ENCODE peak calls at places on chromosomes 6 and 20, in four cellular contexts. Y is MCF 10A, P is DND-41, W is HCT116. J is an unnamed sample.

GRCh38 chr20:56995635-56996075 is 270.8 kb downstream of the BMP7 start:
- DNase-seq in Y (peak; percentile 34), P (peak; percentile 29), W (peak; percentile 29), J (no peak)

GRCh38 chr6:41692735-41693134 is 42.7 kb downstream of the TFEB start:
- DNase-seq in P (no peak), Y (no peak), W (no peak), J (no peak)

GRCh38 chr20:57509665-57510237 is 15.2 kb downstream of the CTCFL start:
- DNase-seq in Y (peak; percentile 50), W (peak; percentile 16), P (no peak), J (no peak)

GRCh38 chr6:83185096-83185495 is 8.0 kb downstream of the PGM3 start:
- DNase-seq in Y (no peak), W (no peak), P (no peak), J (no peak)

GRCh38 chr6:95133578-95133977 is 443.8 kb upstream of the MANEA start:
- DNase-seq in Y (peak; percentile 22), P (no peak), W (peak; percentile 16), J (no peak)

GRCh38 chr20:63889241-63890200 is 5.4 kb upstream of the DNAJC5 start:
- DNase-seq in W (no peak), Y (peak; percentile 67), P (no peak), J (no peak)

GRCh38 chr20:59082077-59082740 is 39.6 kb upstream of the PRELID3B start:
- DNase-seq in W (peak; percentile 23), Y (no peak), P (no peak), J (peak; percentile 54)

GRCh38 chr20:39873286-39873685 is 815.8 kb downstream of the MAFB start:
- DNase-seq in W (no peak), Y (no peak), P (no peak), J (no peak)

GRCh38 chr6:53066059-53066406 is 829 bp downstream of the FBXO9 start:
- DNase-seq in Y (peak; percentile 35), P (peak; percentile 58), W (no peak), J (no peak)

DNA sequence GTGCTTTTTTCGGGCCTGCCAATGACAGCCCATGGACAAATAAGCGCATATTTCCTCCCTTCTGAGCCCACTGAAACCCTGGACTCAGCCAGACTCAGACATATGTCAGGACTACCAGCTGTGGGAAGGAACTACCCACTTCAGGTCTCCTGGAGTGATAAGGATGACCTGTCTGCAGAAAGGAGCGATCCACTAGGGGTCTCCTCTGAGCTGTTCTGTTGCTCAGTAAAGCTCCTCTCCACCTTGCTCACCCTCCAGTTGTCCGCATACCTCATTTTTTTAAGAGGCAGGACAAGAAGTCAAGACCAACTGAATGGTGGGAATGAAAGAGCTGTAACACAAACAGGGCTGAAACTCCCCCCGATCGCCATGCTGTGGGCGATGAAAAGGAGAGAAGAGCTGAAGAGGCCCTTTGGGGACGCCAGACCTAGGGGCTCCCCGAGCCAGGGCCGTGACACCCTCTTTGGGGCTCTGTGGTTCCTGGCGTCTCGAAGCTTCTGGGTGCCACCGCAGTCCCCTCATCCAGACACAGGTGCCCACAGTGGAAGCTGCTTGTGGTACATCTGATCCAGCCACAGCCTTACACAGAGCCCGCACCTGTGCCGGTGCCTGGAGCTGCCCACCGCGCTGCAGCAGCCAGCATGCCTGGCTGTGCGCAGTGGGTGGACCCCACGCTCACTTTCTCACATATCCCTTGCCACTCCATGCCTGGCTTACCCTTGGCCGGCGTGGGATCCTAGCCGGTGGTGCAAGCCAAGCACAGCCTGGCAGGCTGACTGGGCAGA is 68.8 kb downstream of the EYS start:
- DNase-seq in P (no peak), W (no peak), Y (peak; percentile 18), J (no peak)
- TF ChIP-seq CTCF in P (peak; percentile 15), W (no peak), Y (peak; percentile 28), J (no peak)

GRCh38 chr6:106085984-106086832 is at the start of gene PRDM1:
- DNase-seq in P (peak; percentile 92), Y (peak; percentile 93), W (peak; percentile 81), J (peak; percentile 75)
- TF ChIP-seq CTCF in P (peak; percentile 62), Y (no peak), W (peak; percentile 11), J (peak; percentile 56)

GRCh38 chr6:137799950-137800568 is 67.0 kb upstream of the TNFAIP3 start:
- DNase-seq in W (peak; percentile 54), P (peak; percentile 56), Y (peak; percentile 84), J (peak; percentile 47)
- TF ChIP-seq CTCF in W (peak; percentile 80), P (peak; percentile 63), Y (peak; percentile 56), J (peak; percentile 77)

DNA sequence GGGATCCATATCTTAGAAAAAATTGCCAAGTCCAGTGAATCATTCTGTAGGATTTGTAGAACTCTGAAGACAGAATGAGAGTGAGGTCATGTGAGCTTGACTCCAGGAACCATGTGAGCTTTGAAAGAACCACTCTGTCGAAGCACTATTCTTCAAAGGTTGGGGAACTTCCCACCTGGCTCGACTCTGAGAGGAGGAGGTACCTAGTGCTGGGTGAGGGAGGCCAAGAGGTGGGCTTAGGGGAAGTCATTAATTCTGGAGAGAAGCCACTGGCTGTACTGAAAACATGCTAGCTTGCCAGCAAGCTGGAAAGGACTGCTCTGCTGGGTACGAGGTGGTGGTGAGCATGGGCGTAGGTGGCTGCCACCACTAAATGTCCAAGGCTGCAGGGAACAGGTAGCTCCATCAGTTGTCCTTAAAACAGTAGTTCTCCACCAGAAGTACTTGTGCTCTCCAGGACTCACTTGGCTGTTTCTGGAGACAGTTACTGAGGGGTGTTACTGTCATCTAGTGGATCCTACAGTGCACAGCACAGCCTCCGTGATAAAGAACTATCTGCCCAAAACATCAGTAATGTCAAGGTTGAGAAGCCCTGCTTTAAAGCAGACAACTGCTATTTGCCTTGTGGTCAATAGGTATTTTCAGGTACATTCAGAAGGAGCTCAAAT is 34.7 kb upstream of the SYNJ2 start:
- DNase-seq in Y (peak; percentile 25), W (no peak), P (no peak), J (no peak)
- TF ChIP-seq CTCF in Y (no peak), W (peak; percentile 55), P (peak; percentile 76), J (peak; percentile 41)

DNA sequence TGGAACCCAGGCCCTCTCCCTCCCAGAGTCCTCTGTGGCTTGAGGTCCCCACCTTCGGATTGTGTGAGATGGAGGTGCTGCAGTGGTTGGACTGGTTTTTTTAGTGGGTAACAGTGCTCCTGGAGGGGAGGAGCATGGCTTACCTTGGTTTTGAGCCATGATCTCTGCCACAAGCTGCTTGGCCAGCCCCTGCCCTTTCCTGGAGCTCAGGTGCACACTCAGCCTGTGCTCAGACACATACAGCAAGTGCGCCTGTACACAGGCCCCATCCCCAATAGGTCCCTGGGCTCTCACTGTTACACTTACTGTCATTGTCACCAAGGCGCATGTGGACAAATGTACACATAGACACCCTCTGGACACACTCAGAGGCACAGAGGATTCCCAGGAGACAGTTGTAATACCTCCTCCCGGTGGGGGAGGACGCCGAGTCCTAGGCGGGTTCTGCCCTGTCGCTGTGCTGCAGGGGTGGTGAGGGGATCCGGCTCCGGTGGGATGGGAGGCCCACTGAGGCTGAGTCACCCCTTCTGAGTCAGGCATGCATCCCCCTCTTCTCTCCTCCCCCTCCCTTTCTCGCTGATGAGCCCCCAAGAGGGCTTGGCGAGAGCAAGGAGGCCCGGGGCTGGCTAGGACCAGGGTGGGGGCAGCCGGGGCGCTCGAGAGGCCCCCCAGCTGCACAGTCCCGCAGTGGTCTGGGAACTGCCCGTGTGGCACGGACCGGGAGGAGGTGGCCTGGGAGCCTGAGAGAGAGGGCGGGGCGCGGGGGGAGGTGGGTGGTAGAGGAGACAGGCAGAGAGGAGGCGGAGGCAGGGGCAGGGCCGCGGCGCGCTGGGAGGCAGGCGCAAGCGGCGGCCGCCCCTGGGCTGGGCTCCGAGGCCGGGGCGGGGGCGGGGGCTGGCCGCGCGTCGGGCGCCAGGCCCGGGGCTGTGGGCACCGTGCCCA is 515 bp upstream of the EPB41L1 start:
- DNase-seq in W (no peak), P (no peak), Y (peak; percentile 70), J (peak; percentile 54)
- TF ChIP-seq CTCF in W (no peak), P (no peak), Y (no peak), J (no peak)

GRCh38 chr6:146901940-146902816 is 302.0 kb upstream of the STXBP5 start:
- DNase-seq in Y (peak; percentile 58), P (no peak), W (no peak), J (peak; percentile 39)
- TF ChIP-seq CTCF in Y (peak; percentile 62), P (peak; percentile 15), W (peak; percentile 55), J (peak; percentile 76)

GRCh38 chr6:137246164-137246563 is 27.0 kb upstream of the IFNGR1 start:
- DNase-seq in Y (no peak), W (no peak), P (no peak), J (no peak)
- TF ChIP-seq CTCF in Y (no peak), W (no peak), P (no peak), J (no peak)

J was measured in HFFc6.